ENCODE peak calls at places on chromosome 17, in four cellular contexts. I, N, R and E are unnamed samples.

GRCh38 chr17:604719-605118 is 109.9 kb downstream of the VPS53 start:
- DNase-seq in I (no peak), N (no peak), R (no peak), E (peak; percentile 3)

GRCh38 chr17:65071861-65072260 is 15.3 kb upstream of the GNA13 start:
- DNase-seq in I (no peak), N (no peak), R (no peak), E (no peak)

GRCh38 chr17:29039764-29040598 is 3.0 kb upstream of the PIPOX start:
- DNase-seq in I (no peak), N (no peak), R (peak; percentile 73), E (peak; percentile 96)

GRCh38 chr17:7046127-7046724 is 2.3 kb upstream of the SLC16A11 start:
- DNase-seq in I (peak; percentile 72), N (peak; percentile 81), R (peak; percentile 97), E (peak; percentile 78)

GRCh38 chr17:59853168-59853918 is 39.4 kb downstream of the TUBD1 start:
- DNase-seq in I (no peak), N (peak; percentile 90), R (peak; percentile 99), E (peak; percentile 72)

GRCh38 chr17:83103200-83103937 is 24.0 kb downstream of the METRNL start:
- DNase-seq in I (no peak), N (peak; percentile 71), R (peak; percentile 44), E (no peak)

GRCh38 chr17:10077561-10078299 is 120.7 kb downstream of the GAS7 start:
- DNase-seq in I (no peak), N (no peak), R (peak; percentile 82), E (no peak)

GRCh38 chr17:2090210-2090641 is 35.3 kb downstream of the HIC1 start:
- DNase-seq in I (no peak), N (no peak), R (peak; percentile 67), E (no peak)

GRCh38 chr17:34736611-34737010 is 157.2 kb downstream of the TMEM132E start:
- DNase-seq in I (no peak), N (no peak), R (no peak), E (no peak)

GRCh38 chr17:32752934-32753333 is 124.0 kb downstream of the MYO1D start:
- DNase-seq in I (no peak), N (no peak), R (no peak), E (no peak)
- H3K4ac ChIP-seq in I (no peak overlapping the region), N (no peak overlapping the region), R (no peak overlapping the region), E (no peak overlapping the region)

GRCh38 chr17:19262650-19263620 is 25.8 kb downstream of the EPN2 start:
- DNase-seq in I (no peak), N (no peak), R (peak; percentile 52), E (no peak)

GRCh38 chr17:19264277-19264676 is 27.1 kb downstream of the EPN2 start:
- DNase-seq in I (no peak), N (no peak), R (peak; percentile 81), E (no peak)

GRCh38 chr17:19258371-19258770 is 21.2 kb downstream of the EPN2 start:
- DNase-seq in I (no peak), N (no peak), R (no peak), E (no peak)

GRCh38 chr17:19263621-19264010 is 26.4 kb downstream of the EPN2 start:
- DNase-seq in I (no peak), N (no peak), R (peak; percentile 53), E (no peak)

GRCh38 chr17:19260958-19261357 is 23.8 kb downstream of the EPN2 start:
- DNase-seq in I (no peak), N (no peak), R (peak; percentile 35), E (peak; percentile 27)
- H3K79me2 ChIP-seq in I (no peaks in the 10 kb centered on the region), N (peaks cover 8% of the 10 kb centered on the region), R (peaks cover 10% of the 10 kb centered on the region), E (peaks cover 36% of the 10 kb centered on the region)

GRCh38 chr17:15240617-15241016 is 24.5 kb downstream of the PMP22 start:
- DNase-seq in I (no peak), N (peak; percentile 18), R (peak; percentile 55), E (no peak)
- H3K4me1 ChIP-seq in I (peaks cover under 1% of the 10 kb centered on the region), N (peaks cover 4% of the 10 kb centered on the region), R (peaks cover 8% of the 10 kb centered on the region), E (no peaks in the 10 kb centered on the region)

GRCh38 chr17:73335591-73336503 is 24.0 kb upstream of the CDC42EP4 start:
- DNase-seq in I (no peak), N (no peak), R (no peak), E (no peak)
- H3K4ac ChIP-seq in I (no peak overlapping the region), N (no peak overlapping the region), R (no peak overlapping the region), E (no peak overlapping the region)